ENCODE peak calls at places on chromosomes 1 and 21, in four cellular contexts. One of them, this sample, is unnamed.

GRCh38 chr1:22052115-22053017 is at the start of gene CDC42:
- DNase-seq in central memory CD8-positive, alpha-beta T cell: peak
- DNase-seq in CD4-positive, CD25-positive, alpha-beta regulatory T cell: peak
- DNase-seq in GM23338: peak
- DNase-seq in this sample: peak

GRCh38 chr21:42057861-42058437 is 13.2 kb upstream of the UMODL1 start:
- DNase-seq in GM23338: no peak
- DNase-seq in central memory CD8-positive, alpha-beta T cell: no peak
- DNase-seq in CD4-positive, CD25-positive, alpha-beta regulatory T cell: no peak
- DNase-seq in this sample: no peak

GRCh38 chr1:42931911-42932422 is 26.7 kb downstream of the SLC2A1 start:
- DNase-seq in GM23338: peak
- DNase-seq in CD4-positive, CD25-positive, alpha-beta regulatory T cell: peak
- DNase-seq in central memory CD8-positive, alpha-beta T cell: peak
- DNase-seq in this sample: peak

GRCh38 chr1:181483084-181483559 is at the start of gene CACNA1E:
- DNase-seq in GM23338: no peak
- DNase-seq in CD4-positive, CD25-positive, alpha-beta regulatory T cell: no peak
- DNase-seq in central memory CD8-positive, alpha-beta T cell: no peak
- DNase-seq in this sample: no peak

GRCh38 chr1:48530727-48531351 is 58.8 kb upstream of the SPATA6 start:
- DNase-seq in CD4-positive, CD25-positive, alpha-beta regulatory T cell: no peak
- DNase-seq in GM23338: peak
- DNase-seq in central memory CD8-positive, alpha-beta T cell: no peak
- DNase-seq in this sample: no peak

GRCh38 chr1:63480057-63480456 is 43.0 kb downstream of the ITGB3BP start:
- DNase-seq in GM23338: no peak
- DNase-seq in central memory CD8-positive, alpha-beta T cell: no peak
- DNase-seq in CD4-positive, CD25-positive, alpha-beta regulatory T cell: no peak
- DNase-seq in this sample: no peak

GRCh38 chr1:2136836-2137235 is 57.7 kb downstream of the FAAP20 start:
- DNase-seq in central memory CD8-positive, alpha-beta T cell: no peak
- DNase-seq in GM23338: no peak
- DNase-seq in CD4-positive, CD25-positive, alpha-beta regulatory T cell: no peak
- DNase-seq in this sample: no peak

GRCh38 chr1:216456682-216457081 is 33.4 kb upstream of the USH2A start:
- DNase-seq in CD4-positive, CD25-positive, alpha-beta regulatory T cell: no peak
- DNase-seq in GM23338: peak
- DNase-seq in central memory CD8-positive, alpha-beta T cell: no peak
- DNase-seq in this sample: no peak

GRCh38 chr1:214637722-214638473 is 34.9 kb downstream of the CENPF start:
- DNase-seq in central memory CD8-positive, alpha-beta T cell: no peak
- DNase-seq in CD4-positive, CD25-positive, alpha-beta regulatory T cell: no peak
- DNase-seq in GM23338: peak
- DNase-seq in this sample: no peak

GRCh38 chr1:34759472-34760357 is at the start of gene GJB4:
- DNase-seq in CD4-positive, CD25-positive, alpha-beta regulatory T cell: no peak
- DNase-seq in GM23338: peak
- DNase-seq in central memory CD8-positive, alpha-beta T cell: no peak
- DNase-seq in this sample: no peak

GRCh38 chr1:9805006-9805526 is 18.7 kb downstream of the CLSTN1 start:
- DNase-seq in GM23338: no peak
- DNase-seq in CD4-positive, CD25-positive, alpha-beta regulatory T cell: no peak
- DNase-seq in central memory CD8-positive, alpha-beta T cell: no peak
- DNase-seq in this sample: no peak

GRCh38 chr21:35319684-35320083 is 270.6 kb upstream of the RUNX1 start:
- DNase-seq in GM23338: no peak
- DNase-seq in CD4-positive, CD25-positive, alpha-beta regulatory T cell: no peak
- DNase-seq in central memory CD8-positive, alpha-beta T cell: no peak
- DNase-seq in this sample: no peak

GRCh38 chr1:65429806-65430205 is 9.3 kb downstream of the LEPR start:
- DNase-seq in GM23338: no peak
- DNase-seq in central memory CD8-positive, alpha-beta T cell: no peak
- DNase-seq in CD4-positive, CD25-positive, alpha-beta regulatory T cell: no peak
- DNase-seq in this sample: no peak

GRCh38 chr21:36202721-36203602 is 46.3 kb downstream of the DOP1B start:
- DNase-seq in central memory CD8-positive, alpha-beta T cell: no peak
- DNase-seq in GM23338: no peak
- DNase-seq in CD4-positive, CD25-positive, alpha-beta regulatory T cell: no peak
- DNase-seq in this sample: no peak

GRCh38 chr1:167798951-167799350 is 77.2 kb downstream of the MPZL1 start:
- DNase-seq in CD4-positive, CD25-positive, alpha-beta regulatory T cell: no peak
- DNase-seq in central memory CD8-positive, alpha-beta T cell: no peak
- DNase-seq in GM23338: no peak
- DNase-seq in this sample: no peak

GRCh38 chr21:41888749-41889376 is 9.7 kb upstream of the PRDM15 start:
- DNase-seq in central memory CD8-positive, alpha-beta T cell: no peak
- DNase-seq in CD4-positive, CD25-positive, alpha-beta regulatory T cell: no peak
- DNase-seq in GM23338: no peak
- DNase-seq in this sample: no peak

GRCh38 chr21:26043891-26044290 is 126.7 kb downstream of the APP start:
- DNase-seq in central memory CD8-positive, alpha-beta T cell: no peak
- DNase-seq in CD4-positive, CD25-positive, alpha-beta regulatory T cell: no peak
- DNase-seq in GM23338: no peak
- DNase-seq in this sample: no peak

GRCh38 chr1:47616906-47617305 is 179.1 kb downstream of the FOXD2 start:
- DNase-seq in CD4-positive, CD25-positive, alpha-beta regulatory T cell: no peak
- DNase-seq in GM23338: no peak
- DNase-seq in central memory CD8-positive, alpha-beta T cell: no peak
- DNase-seq in this sample: no peak

GRCh38 chr21:26920055-26920454 is 46.8 kb downstream of the ADAMTS5 start:
- DNase-seq in CD4-positive, CD25-positive, alpha-beta regulatory T cell: no peak
- DNase-seq in GM23338: no peak
- DNase-seq in central memory CD8-positive, alpha-beta T cell: no peak
- DNase-seq in this sample: no peak

GRCh38 chr1:201774224-201774982 is 54.6 kb upstream of the IPO9 start:
- DNase-seq in CD4-positive, CD25-positive, alpha-beta regulatory T cell: no peak
- DNase-seq in GM23338: no peak
- DNase-seq in central memory CD8-positive, alpha-beta T cell: no peak
- DNase-seq in this sample: no peak

GRCh38 chr1:218112862-218113261 is 172.2 kb upstream of the RRP15 start:
- DNase-seq in GM23338: no peak
- DNase-seq in central memory CD8-positive, alpha-beta T cell: no peak
- DNase-seq in CD4-positive, CD25-positive, alpha-beta regulatory T cell: no peak
- DNase-seq in this sample: no peak

GRCh38 chr1:6048179-6048867 is 2.6 kb downstream of the KCNAB2 start:
- DNase-seq in CD4-positive, CD25-positive, alpha-beta regulatory T cell: no peak
- DNase-seq in central memory CD8-positive, alpha-beta T cell: no peak
- DNase-seq in GM23338: no peak
- DNase-seq in this sample: no peak

GRCh38 chr21:37060296-37060695 is 12.6 kb downstream of the PIGP start:
- DNase-seq in central memory CD8-positive, alpha-beta T cell: no peak
- DNase-seq in CD4-positive, CD25-positive, alpha-beta regulatory T cell: no peak
- DNase-seq in GM23338: peak
- DNase-seq in this sample: no peak

GRCh38 chr1:158067651-158068050 is 74.2 kb downstream of the KIRREL1 start:
- DNase-seq in central memory CD8-positive, alpha-beta T cell: no peak
- DNase-seq in CD4-positive, CD25-positive, alpha-beta regulatory T cell: no peak
- DNase-seq in GM23338: no peak
- DNase-seq in this sample: no peak

GRCh38 chr1:17304827-17305177 is 3.2 kb upstream of the PADI4 start:
- DNase-seq in CD4-positive, CD25-positive, alpha-beta regulatory T cell: no peak
- DNase-seq in central memory CD8-positive, alpha-beta T cell: no peak
- DNase-seq in GM23338: no peak
- DNase-seq in this sample: no peak

GRCh38 chr1:85584264-85584781 is 3.8 kb downstream of the CCN1 start:
- DNase-seq in GM23338: peak
- DNase-seq in CD4-positive, CD25-positive, alpha-beta regulatory T cell: no peak
- DNase-seq in central memory CD8-positive, alpha-beta T cell: no peak
- DNase-seq in this sample: no peak

GRCh38 chr1:55506686-55507577 is 291.8 kb upstream of the USP24 start:
- DNase-seq in GM23338: no peak
- DNase-seq in central memory CD8-positive, alpha-beta T cell: no peak
- DNase-seq in CD4-positive, CD25-positive, alpha-beta regulatory T cell: no peak
- DNase-seq in this sample: no peak

GRCh38 chr21:43585924-43586411 is 73.3 kb downstream of the HSF2BP start:
- DNase-seq in central memory CD8-positive, alpha-beta T cell: no peak
- DNase-seq in GM23338: peak
- DNase-seq in CD4-positive, CD25-positive, alpha-beta regulatory T cell: no peak
- DNase-seq in this sample: no peak

GRCh38 chr1:17068789-17069188 is 15.0 kb upstream of the SDHB start:
- DNase-seq in central memory CD8-positive, alpha-beta T cell: no peak
- DNase-seq in GM23338: no peak
- DNase-seq in CD4-positive, CD25-positive, alpha-beta regulatory T cell: no peak
- DNase-seq in this sample: no peak

GRCh38 chr1:13469343-13469742 is 44.5 kb downstream of the LRRC38 start:
- DNase-seq in CD4-positive, CD25-positive, alpha-beta regulatory T cell: no peak
- DNase-seq in GM23338: peak
- DNase-seq in central memory CD8-positive, alpha-beta T cell: no peak
- DNase-seq in this sample: no peak

GRCh38 chr1:224623310-224623714 is 7.2 kb downstream of the CNIH3 start:
- DNase-seq in GM23338: no peak
- DNase-seq in CD4-positive, CD25-positive, alpha-beta regulatory T cell: no peak
- DNase-seq in central memory CD8-positive, alpha-beta T cell: no peak
- DNase-seq in this sample: no peak

GRCh38 chr1:938088-938683 is 14.5 kb downstream of the SAMD11 start:
- DNase-seq in central memory CD8-positive, alpha-beta T cell: no peak
- DNase-seq in CD4-positive, CD25-positive, alpha-beta regulatory T cell: no peak
- DNase-seq in GM23338: no peak
- DNase-seq in this sample: no peak

GRCh38 chr1:29673669-29674624 is 437.6 kb downstream of the PTPRU start:
- DNase-seq in central memory CD8-positive, alpha-beta T cell: peak
- DNase-seq in CD4-positive, CD25-positive, alpha-beta regulatory T cell: no peak
- DNase-seq in GM23338: no peak
- DNase-seq in this sample: no peak

GRCh38 chr1:23867953-23868847 is at the start of gene FUCA1:
- DNase-seq in CD4-positive, CD25-positive, alpha-beta regulatory T cell: peak
- DNase-seq in GM23338: peak
- DNase-seq in central memory CD8-positive, alpha-beta T cell: peak
- DNase-seq in this sample: peak

GRCh38 chr1:100001462-100001861 is 31.7 kb downstream of the SLC35A3 start:
- DNase-seq in GM23338: no peak
- DNase-seq in CD4-positive, CD25-positive, alpha-beta regulatory T cell: no peak
- DNase-seq in central memory CD8-positive, alpha-beta T cell: no peak
- DNase-seq in this sample: no peak

GRCh38 chr1:18452550-18452949 is 28.2 kb upstream of the KLHDC7A start:
- DNase-seq in central memory CD8-positive, alpha-beta T cell: no peak
- DNase-seq in CD4-positive, CD25-positive, alpha-beta regulatory T cell: no peak
- DNase-seq in GM23338: peak
- DNase-seq in this sample: no peak

GRCh38 chr1:156859523-156860112 is 701 bp upstream of the INSRR start:
- DNase-seq in central memory CD8-positive, alpha-beta T cell: no peak
- DNase-seq in CD4-positive, CD25-positive, alpha-beta regulatory T cell: no peak
- DNase-seq in GM23338: peak
- DNase-seq in this sample: no peak

GRCh38 chr1:55284856-55285255 is 69.7 kb upstream of the USP24 start:
- DNase-seq in CD4-positive, CD25-positive, alpha-beta regulatory T cell: no peak
- DNase-seq in GM23338: peak
- DNase-seq in central memory CD8-positive, alpha-beta T cell: no peak
- DNase-seq in this sample: no peak

GRCh38 chr1:34164510-34165381 is at the start of gene CSMD2:
- DNase-seq in CD4-positive, CD25-positive, alpha-beta regulatory T cell: no peak
- DNase-seq in central memory CD8-positive, alpha-beta T cell: no peak
- DNase-seq in GM23338: peak
- DNase-seq in this sample: no peak

GRCh38 chr1:220776254-220776653 is 10.5 kb upstream of the MTARC1 start:
- DNase-seq in central memory CD8-positive, alpha-beta T cell: no peak
- DNase-seq in CD4-positive, CD25-positive, alpha-beta regulatory T cell: no peak
- DNase-seq in GM23338: no peak
- DNase-seq in this sample: no peak